ENCODE peak calls at places on chromosomes 5 and 9, in four cellular contexts. One of them, this sample, is unnamed.

GRCh38 chr5:16871746-16872339 is 64.2 kb downstream of the MYO10 start:
- DNase-seq in breast epithelium: no peak
- DNase-seq in GM12878: no peak
- DNase-seq in HepG2: no peak
- DNase-seq in this sample: no peak

GRCh38 chr5:74294231-74294705 is 346.3 kb downstream of the ENC1 start:
- DNase-seq in GM12878: peak
- DNase-seq in HepG2: no peak
- DNase-seq in breast epithelium: no peak
- DNase-seq in this sample: no peak

GRCh38 chr5:129098488-129099183 is 4.1 kb downstream of the ISOC1 start:
- DNase-seq in breast epithelium: no peak
- DNase-seq in GM12878: no peak
- DNase-seq in HepG2: no peak
- DNase-seq in this sample: no peak

GRCh38 chr5:106420102-106420501 is 1250.6 kb downstream of the EFNA5 start:
- DNase-seq in GM12878: no peak
- DNase-seq in HepG2: no peak
- DNase-seq in breast epithelium: no peak
- DNase-seq in this sample: no peak

GRCh38 chr5:5340206-5340729 is 82.2 kb upstream of the ICE1 start:
- DNase-seq in GM12878: no peak
- DNase-seq in breast epithelium: no peak
- DNase-seq in HepG2: peak
- DNase-seq in this sample: no peak

GRCh38 chr5:34718516-34718915 is 62.4 kb downstream of the RAI14 start:
- DNase-seq in GM12878: no peak
- DNase-seq in breast epithelium: no peak
- DNase-seq in HepG2: no peak
- DNase-seq in this sample: no peak

GRCh38 chr9:99085949-99086948 is 18.7 kb upstream of the TGFBR1 start:
- DNase-seq in HepG2: no peak
- DNase-seq in GM12878: no peak
- DNase-seq in breast epithelium: no peak
- DNase-seq in this sample: peak

GRCh38 chr9:111825468-111826145 is 30.9 kb upstream of the SHOC1 start:
- DNase-seq in breast epithelium: no peak
- DNase-seq in GM12878: no peak
- DNase-seq in HepG2: no peak
- DNase-seq in this sample: no peak

GRCh38 chr9:5945112-5945511 is 54.4 kb downstream of the MLANA start:
- DNase-seq in GM12878: no peak
- DNase-seq in breast epithelium: no peak
- DNase-seq in HepG2: no peak
- DNase-seq in this sample: no peak

GRCh38 chr9:137809038-137809630 is 68.4 kb upstream of the CACNA1B start:
- DNase-seq in GM12878: peak
- DNase-seq in breast epithelium: no peak
- DNase-seq in HepG2: no peak
- DNase-seq in this sample: no peak

GRCh38 chr5:93235751-93236150 is 345.3 kb downstream of the NR2F1-AS1 start:
- DNase-seq in HepG2: no peak
- DNase-seq in breast epithelium: no peak
- DNase-seq in GM12878: no peak
- DNase-seq in this sample: no peak

GRCh38 chr9:130523921-130524320 is 55.5 kb upstream of the FUBP3 start:
- DNase-seq in GM12878: no peak
- DNase-seq in HepG2: no peak
- DNase-seq in breast epithelium: no peak
- DNase-seq in this sample: no peak

GRCh38 chr5:174352681-174353080 is 307.2 kb downstream of the NSG2 start:
- DNase-seq in breast epithelium: no peak
- DNase-seq in GM12878: no peak
- DNase-seq in HepG2: no peak
- DNase-seq in this sample: no peak

GRCh38 chr5:154608531-154609011 is 130.5 kb upstream of the HAND1 start:
- DNase-seq in breast epithelium: no peak
- DNase-seq in HepG2: no peak
- DNase-seq in GM12878: no peak
- DNase-seq in this sample: no peak

GRCh38 chr9:92746567-92747458 is 17.8 kb downstream of the BICD2 start:
- DNase-seq in GM12878: no peak
- DNase-seq in breast epithelium: no peak
- DNase-seq in HepG2: peak
- DNase-seq in this sample: no peak

GRCh38 chr9:125931211-125931610 is 184.0 kb downstream of the PBX3 start:
- DNase-seq in breast epithelium: no peak
- DNase-seq in GM12878: no peak
- DNase-seq in HepG2: no peak
- DNase-seq in this sample: no peak

GRCh38 chr9:125933056-125933455 is 185.9 kb downstream of the PBX3 start:
- DNase-seq in HepG2: no peak
- DNase-seq in breast epithelium: no peak
- DNase-seq in GM12878: no peak
- DNase-seq in this sample: no peak

GRCh38 chr9:125929846-125930245 is 182.7 kb downstream of the PBX3 start:
- DNase-seq in breast epithelium: no peak
- DNase-seq in HepG2: no peak
- DNase-seq in GM12878: no peak
- DNase-seq in this sample: no peak

GRCh38 chr9:125932012-125932411 is 184.8 kb downstream of the PBX3 start:
- DNase-seq in GM12878: no peak
- DNase-seq in breast epithelium: no peak
- DNase-seq in HepG2: no peak
- DNase-seq in this sample: no peak
- TF ChIP-seq POLR2AphosphoS5 in GM12878: no peak
- TF ChIP-seq POLR2AphosphoS5 in breast epithelium: no peak
- TF ChIP-seq POLR2AphosphoS5 in HepG2: no peak
- TF ChIP-seq POLR2AphosphoS5 in this sample: no peak

GRCh38 chr9:127898433-127899199 is 787 bp downstream of the ST6GALNAC6 start:
- DNase-seq in GM12878: no peak
- DNase-seq in HepG2: peak
- DNase-seq in breast epithelium: no peak
- DNase-seq in this sample: no peak

GRCh38 chr9:127893392-127893791 is 6.0 kb downstream of the ST6GALNAC6 start:
- DNase-seq in breast epithelium: no peak
- DNase-seq in GM12878: no peak
- DNase-seq in HepG2: no peak
- DNase-seq in this sample: no peak

GRCh38 chr9:127896395-127897193 is 2.8 kb downstream of the ST6GALNAC6 start:
- DNase-seq in HepG2: no peak
- DNase-seq in GM12878: no peak
- DNase-seq in breast epithelium: no peak
- DNase-seq in this sample: no peak

GRCh38 chr9:127897194-127897692 is 2.2 kb downstream of the ST6GALNAC6 start:
- DNase-seq in HepG2: peak
- DNase-seq in GM12878: no peak
- DNase-seq in breast epithelium: peak
- DNase-seq in this sample: no peak

GRCh38 chr9:127895811-127896210 is 3.6 kb downstream of the ST6GALNAC6 start:
- DNase-seq in HepG2: no peak
- DNase-seq in breast epithelium: no peak
- DNase-seq in GM12878: no peak
- DNase-seq in this sample: no peak
- H3K4me3 ChIP-seq in HepG2: no peak
- H3K4me3 ChIP-seq in breast epithelium: no peak
- H3K4me3 ChIP-seq in GM12878: no peak
- H3K4me3 ChIP-seq in this sample: no peak

GRCh38 chr5:42994285-42995151 is 45.6 kb downstream of the ANXA2R start:
- DNase-seq in GM12878: no peak
- DNase-seq in breast epithelium: no peak
- DNase-seq in HepG2: peak
- DNase-seq in this sample: peak
- TF ChIP-seq POLR2AphosphoS5 in GM12878: no peak
- TF ChIP-seq POLR2AphosphoS5 in breast epithelium: peak
- TF ChIP-seq POLR2AphosphoS5 in HepG2: peak
- TF ChIP-seq POLR2AphosphoS5 in this sample: peak

GRCh38 chr5:171080151-171080938 is 218.5 kb downstream of the RANBP17 start:
- DNase-seq in HepG2: no peak
- DNase-seq in breast epithelium: no peak
- DNase-seq in GM12878: no peak
- DNase-seq in this sample: no peak

GRCh38 chr5:171074747-171075146 is 212.9 kb downstream of the RANBP17 start:
- DNase-seq in GM12878: no peak
- DNase-seq in HepG2: no peak
- DNase-seq in breast epithelium: no peak
- DNase-seq in this sample: no peak
- H3K4me3 ChIP-seq in GM12878: no peak
- H3K4me3 ChIP-seq in HepG2: no peak
- H3K4me3 ChIP-seq in breast epithelium: no peak
- H3K4me3 ChIP-seq in this sample: no peak

DNA sequence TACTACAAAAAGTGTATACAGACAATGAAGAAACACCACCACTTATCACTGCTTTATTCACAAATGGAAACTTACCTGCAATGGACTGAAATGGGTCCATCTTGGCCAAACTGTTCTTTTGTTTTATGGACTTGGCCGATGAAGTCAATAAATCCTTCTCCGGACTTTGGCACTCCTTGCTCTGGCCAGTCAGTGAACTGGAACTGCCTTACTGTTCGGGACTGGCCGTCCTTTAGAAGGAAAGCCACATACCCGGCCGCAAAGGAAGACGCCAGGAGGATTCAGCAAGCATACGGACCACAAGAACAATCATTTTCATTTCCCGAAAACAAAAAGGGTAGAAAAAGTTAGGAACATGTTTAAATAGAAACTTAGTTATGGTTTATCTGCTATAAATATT is 531.9 kb upstream of the DMAC1 start:
- DNase-seq in GM12878: no peak
- DNase-seq in HepG2: no peak
- DNase-seq in breast epithelium: no peak
- DNase-seq in this sample: no peak
- TF ChIP-seq POLR2AphosphoS5 in GM12878: no peak
- TF ChIP-seq POLR2AphosphoS5 in HepG2: no peak
- TF ChIP-seq POLR2AphosphoS5 in breast epithelium: no peak
- TF ChIP-seq POLR2AphosphoS5 in this sample: no peak

GRCh38 chr5:80054682-80055081 is 19.5 kb downstream of the THBS4 start:
- DNase-seq in breast epithelium: no peak
- DNase-seq in HepG2: no peak
- DNase-seq in GM12878: no peak
- DNase-seq in this sample: no peak
- H3K4me3 ChIP-seq in breast epithelium: no peak
- H3K4me3 ChIP-seq in HepG2: no peak
- H3K4me3 ChIP-seq in GM12878: no peak
- H3K4me3 ChIP-seq in this sample: no peak

GRCh38 chr5:43631182-43631910 is 28.4 kb downstream of the NNT start:
- DNase-seq in breast epithelium: no peak
- DNase-seq in HepG2: peak
- DNase-seq in GM12878: peak
- DNase-seq in this sample: peak
- TF ChIP-seq POLR2AphosphoS5 in breast epithelium: no peak
- TF ChIP-seq POLR2AphosphoS5 in HepG2: no peak
- TF ChIP-seq POLR2AphosphoS5 in GM12878: no peak
- TF ChIP-seq POLR2AphosphoS5 in this sample: no peak

GRCh38 chr5:143399616-143400540 is 3.6 kb downstream of the NR3C1 start:
- DNase-seq in GM12878: no peak
- DNase-seq in breast epithelium: no peak
- DNase-seq in HepG2: no peak
- DNase-seq in this sample: no peak

GRCh38 chr5:143398053-143398355 is 5.5 kb downstream of the NR3C1 start:
- DNase-seq in HepG2: no peak
- DNase-seq in breast epithelium: no peak
- DNase-seq in GM12878: no peak
- DNase-seq in this sample: no peak

GRCh38 chr5:143397302-143398052 is 6.0 kb downstream of the NR3C1 start:
- DNase-seq in HepG2: peak
- DNase-seq in breast epithelium: no peak
- DNase-seq in GM12878: no peak
- DNase-seq in this sample: no peak

GRCh38 chr5:143400541-143401252 is 2.8 kb downstream of the NR3C1 start:
- DNase-seq in GM12878: no peak
- DNase-seq in breast epithelium: no peak
- DNase-seq in HepG2: no peak
- DNase-seq in this sample: no peak

DNA sequence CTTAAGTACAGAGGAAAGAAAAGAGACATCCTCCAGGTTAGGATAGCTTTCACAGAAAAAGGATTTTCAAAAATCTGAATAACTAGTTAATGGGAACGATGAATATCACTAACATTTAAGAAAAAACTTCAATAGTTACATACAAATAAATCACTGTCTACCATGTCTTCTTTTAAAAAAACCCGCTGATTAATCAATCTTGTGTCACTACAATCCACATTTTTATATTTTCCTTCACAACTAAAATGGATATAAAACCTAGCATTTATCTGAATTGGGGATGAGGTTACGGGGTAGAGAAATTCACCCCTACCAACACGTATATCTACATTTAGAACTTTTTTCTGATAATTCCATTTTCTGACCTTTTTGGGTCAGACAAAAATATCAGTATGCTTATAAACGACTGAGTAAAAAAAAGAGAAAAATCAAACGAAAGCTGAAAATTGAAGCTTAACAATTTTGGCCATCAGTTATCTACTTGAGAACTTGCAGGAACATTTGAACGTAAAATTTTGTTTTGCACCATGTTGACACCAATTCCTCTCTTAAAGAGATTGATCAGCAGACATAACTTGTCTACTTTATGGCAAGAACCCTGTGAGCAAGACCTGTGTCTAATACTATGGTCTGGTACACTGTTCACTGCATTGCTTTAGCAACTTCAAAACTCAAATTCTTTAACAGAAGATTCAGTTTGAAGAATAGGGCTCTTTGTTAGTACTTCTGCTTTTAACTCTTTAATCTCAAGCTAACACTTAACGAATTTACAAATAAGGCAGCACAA is 4.8 kb downstream of the NR3C1 start:
- DNase-seq in breast epithelium: no peak
- DNase-seq in HepG2: peak
- DNase-seq in GM12878: no peak
- DNase-seq in this sample: no peak
- H3K4me3 ChIP-seq in breast epithelium: peak
- H3K4me3 ChIP-seq in HepG2: peak
- H3K4me3 ChIP-seq in GM12878: peak
- H3K4me3 ChIP-seq in this sample: peak

This sample was measured in HL-60.